ENCODE peak calls at places on chromosome 15, in ten cellular contexts. J is mucosa of gallbladder, H is Right ventricle myocardium inferior, Z is NCI-H2029, G is right cardiac atrium, F is WTC11, M is nephron progenitor cell, V is glutamatergic neuron, T is NCI-H1930, O is ecto neural progenitor cell. I is an unnamed sample.

GRCh38 chr15:48421362-48421761 is 90.1 kb downstream of the DUT start:
- DNase-seq in F (no peak), Z (no peak), H (no peak), G (no peak), O (no peak), M (no peak), V (no peak), J (no peak), T (no peak), I (no peak)

GRCh38 chr15:83605595-83605994 is 48.3 kb upstream of the ADAMTSL3 start:
- DNase-seq in V (no peak), M (no peak), J (peak; percentile 16), Z (no peak), T (no peak), G (peak; percentile 80), F (no peak), H (peak; percentile 78), O (no peak), I (no peak)

GRCh38 chr15:83320404-83320803 is 35.9 kb upstream of the BNC1 start:
- DNase-seq in Z (no peak), H (no peak), T (no peak), F (no peak), M (no peak), G (no peak), O (no peak), J (no peak), V (no peak), I (no peak)

GRCh38 chr15:29270169-29270955 is 740 bp upstream of the NSMCE3 start:
- DNase-seq in G (no peak), H (no peak), F (no peak), V (no peak), T (no peak), O (no peak), M (no peak), Z (no peak), J (no peak), I (peak; percentile 21)

GRCh38 chr15:76346666-76347506 is 10.3 kb downstream of the ISL2 start:
- DNase-seq in F (peak; percentile 50), H (no peak), O (peak; percentile 74), Z (no peak), G (no peak), M (peak; percentile 60), J (no peak), V (peak; percentile 63), T (no peak), I (peak; percentile 28)

GRCh38 chr15:36511594-36511993 is 67.8 kb upstream of the CDIN1 start:
- DNase-seq in F (no peak), M (no peak), O (no peak), G (no peak), V (no peak), J (no peak), T (no peak), H (no peak), Z (no peak), I (no peak)

GRCh38 chr15:88619796-88620195 is 1.3 kb upstream of the AEN start:
- DNase-seq in O (no peak), T (no peak), J (no peak), G (no peak), H (no peak), F (no peak), M (no peak), Z (no peak), V (no peak), I (no peak)

GRCh38 chr15:69393831-69394491 is 20.2 kb upstream of the KIF23 start:
- DNase-seq in H (no peak), G (no peak), V (no peak), O (no peak), J (no peak), Z (no peak), F (no peak), T (no peak), M (no peak), I (no peak)

I was measured in memory B cell.